ENCODE peak calls at places on chromosomes 11 and 22, in six cellular contexts. One of them, this sample, is unnamed.
A peak's percentile ranks its signal among the peaks of the same experiment; 100 is the strongest.

GRCh38 chr22:35014812-35015211 is 51.1 kb upstream of the ISX start:
- DNase-seq in Peyer's patch: no peak
- DNase-seq in breast epithelium: no peak
- DNase-seq in prostate gland: no peak
- DNase-seq in right lobe of liver: no peak
- DNase-seq in IMR-90: no peak
- DNase-seq in this sample: no peak

GRCh38 chr22:36585841-36586240 is 56.9 kb upstream of the EIF3D start:
- DNase-seq in Peyer's patch: no peak
- DNase-seq in breast epithelium: no peak
- DNase-seq in prostate gland: no peak
- DNase-seq in right lobe of liver: no peak
- DNase-seq in IMR-90: peak; percentile 20
- DNase-seq in this sample: no peak

GRCh38 chr11:104163100-104164027 is 583 bp downstream of the PDGFD start:
- DNase-seq in Peyer's patch: no peak
- DNase-seq in breast epithelium: peak; percentile 50
- DNase-seq in prostate gland: no peak
- DNase-seq in right lobe of liver: no peak
- DNase-seq in IMR-90: peak; percentile 20
- DNase-seq in this sample: no peak

GRCh38 chr22:26097840-26098239 is 71.4 kb upstream of the SEZ6L start:
- DNase-seq in Peyer's patch: no peak
- DNase-seq in breast epithelium: no peak
- DNase-seq in prostate gland: no peak
- DNase-seq in right lobe of liver: no peak
- DNase-seq in IMR-90: no peak
- DNase-seq in this sample: no peak

GRCh38 chr11:30358569-30358968 is 35.7 kb downstream of the ARL14EP start:
- DNase-seq in Peyer's patch: no peak
- DNase-seq in breast epithelium: no peak
- DNase-seq in prostate gland: no peak
- DNase-seq in right lobe of liver: no peak
- DNase-seq in IMR-90: no peak
- DNase-seq in this sample: no peak

GRCh38 chr22:46549971-46550641 is 12.7 kb upstream of the CELSR1 start:
- DNase-seq in Peyer's patch: no peak
- DNase-seq in breast epithelium: no peak
- DNase-seq in prostate gland: no peak
- DNase-seq in right lobe of liver: no peak
- DNase-seq in IMR-90: no peak
- DNase-seq in this sample: no peak

GRCh38 chr22:49670610-49671330 is 156.9 kb downstream of the BRD1 start:
- DNase-seq in Peyer's patch: peak; percentile 51
- DNase-seq in breast epithelium: peak; percentile 46
- DNase-seq in prostate gland: no peak
- DNase-seq in right lobe of liver: peak; percentile 41
- DNase-seq in IMR-90: no peak
- DNase-seq in this sample: peak; percentile 83

GRCh38 chr11:3123761-3124733 is 41.1 kb downstream of the OSBPL5 start:
- DNase-seq in Peyer's patch: peak; percentile 84
- DNase-seq in breast epithelium: peak; percentile 81
- DNase-seq in prostate gland: peak; percentile 83
- DNase-seq in right lobe of liver: peak; percentile 74
- DNase-seq in IMR-90: peak; percentile 97
- DNase-seq in this sample: peak; percentile 97

GRCh38 chr11:75907926-75908527 is 93.0 kb downstream of the UVRAG start:
- DNase-seq in Peyer's patch: no peak
- DNase-seq in breast epithelium: no peak
- DNase-seq in prostate gland: no peak
- DNase-seq in right lobe of liver: no peak
- DNase-seq in IMR-90: no peak
- DNase-seq in this sample: no peak

GRCh38 chr11:117428186-117428855 is 100.7 kb downstream of the CEP164 start:
- DNase-seq in Peyer's patch: no peak
- DNase-seq in breast epithelium: no peak
- DNase-seq in prostate gland: no peak
- DNase-seq in right lobe of liver: no peak
- DNase-seq in IMR-90: no peak
- DNase-seq in this sample: no peak

GRCh38 chr11:104650234-104650633 is 248.0 kb downstream of the CASP12 start:
- DNase-seq in Peyer's patch: no peak
- DNase-seq in breast epithelium: no peak
- DNase-seq in prostate gland: no peak
- DNase-seq in right lobe of liver: no peak
- DNase-seq in IMR-90: no peak
- DNase-seq in this sample: no peak

GRCh38 chr11:1807628-1807995 is 27.2 kb upstream of the SYT8 start:
- DNase-seq in Peyer's patch: no peak
- DNase-seq in breast epithelium: no peak
- DNase-seq in prostate gland: no peak
- DNase-seq in right lobe of liver: no peak
- DNase-seq in IMR-90: no peak
- DNase-seq in this sample: no peak

GRCh38 chr11:130023204-130023603 is 20.6 kb upstream of the PRDM10 start:
- DNase-seq in Peyer's patch: no peak
- DNase-seq in breast epithelium: no peak
- DNase-seq in prostate gland: no peak
- DNase-seq in right lobe of liver: no peak
- DNase-seq in IMR-90: peak; percentile 48
- DNase-seq in this sample: no peak

GRCh38 chr11:84857746-84858145 is 769.4 kb downstream of the DLG2 start:
- DNase-seq in Peyer's patch: no peak
- DNase-seq in breast epithelium: no peak
- DNase-seq in prostate gland: no peak
- DNase-seq in right lobe of liver: no peak
- DNase-seq in IMR-90: peak; percentile 22
- DNase-seq in this sample: no peak

GRCh38 chr11:68968306-68969255 is 12.2 kb downstream of the MRGPRD start:
- DNase-seq in Peyer's patch: peak; percentile 26
- DNase-seq in breast epithelium: peak; percentile 30
- DNase-seq in prostate gland: no peak
- DNase-seq in right lobe of liver: peak; percentile 34
- DNase-seq in IMR-90: no peak
- DNase-seq in this sample: peak; percentile 70

GRCh38 chr11:107713009-107713408 is 1.2 kb upstream of the SLN start:
- DNase-seq in Peyer's patch: no peak
- DNase-seq in breast epithelium: no peak
- DNase-seq in prostate gland: no peak
- DNase-seq in right lobe of liver: no peak
- DNase-seq in IMR-90: no peak
- DNase-seq in this sample: no peak

GRCh38 chr11:19938866-19939265 is 221.4 kb downstream of the DBX1 start:
- DNase-seq in Peyer's patch: no peak
- DNase-seq in breast epithelium: no peak
- DNase-seq in prostate gland: no peak
- DNase-seq in right lobe of liver: no peak
- DNase-seq in IMR-90: no peak
- DNase-seq in this sample: no peak

GRCh38 chr11:131664811-131665210 is 294.4 kb downstream of the NTM start:
- DNase-seq in Peyer's patch: no peak
- DNase-seq in breast epithelium: no peak
- DNase-seq in prostate gland: no peak
- DNase-seq in right lobe of liver: no peak
- DNase-seq in IMR-90: no peak
- DNase-seq in this sample: no peak

GRCh38 chr11:102177126-102177525 is 66.9 kb downstream of the YAP1 start:
- DNase-seq in Peyer's patch: no peak
- DNase-seq in breast epithelium: no peak
- DNase-seq in prostate gland: no peak
- DNase-seq in right lobe of liver: no peak
- DNase-seq in IMR-90: peak; percentile 47
- DNase-seq in this sample: no peak

GRCh38 chr11:102761646-102762238 is 18.7 kb downstream of the MMP10 start:
- DNase-seq in Peyer's patch: no peak
- DNase-seq in breast epithelium: no peak
- DNase-seq in prostate gland: no peak
- DNase-seq in right lobe of liver: no peak
- DNase-seq in IMR-90: no peak
- DNase-seq in this sample: no peak

GRCh38 chr11:7903940-7904339 is 27.1 kb downstream of the OR10A6 start:
- DNase-seq in Peyer's patch: no peak
- DNase-seq in breast epithelium: no peak
- DNase-seq in prostate gland: no peak
- DNase-seq in right lobe of liver: no peak
- DNase-seq in IMR-90: no peak
- DNase-seq in this sample: no peak

GRCh38 chr11:102846292-102846691 is 2.9 kb upstream of the MMP3 start:
- DNase-seq in Peyer's patch: no peak
- DNase-seq in breast epithelium: no peak
- DNase-seq in prostate gland: no peak
- DNase-seq in right lobe of liver: no peak
- DNase-seq in IMR-90: peak; percentile 16
- DNase-seq in this sample: no peak

GRCh38 chr11:108223449-108224149 is 732 bp downstream of the ATM start:
- DNase-seq in Peyer's patch: no peak
- DNase-seq in breast epithelium: no peak
- DNase-seq in prostate gland: no peak
- DNase-seq in right lobe of liver: no peak
- DNase-seq in IMR-90: peak; percentile 22
- DNase-seq in this sample: no peak

GRCh38 chr11:61893981-61894380 is 2.6 kb upstream of the FADS3 start:
- DNase-seq in Peyer's patch: no peak
- DNase-seq in breast epithelium: no peak
- DNase-seq in prostate gland: no peak
- DNase-seq in right lobe of liver: no peak
- DNase-seq in IMR-90: peak; percentile 94
- DNase-seq in this sample: no peak

GRCh38 chr11:131534031-131534430 is 163.6 kb downstream of the NTM start:
- DNase-seq in Peyer's patch: no peak
- DNase-seq in breast epithelium: no peak
- DNase-seq in prostate gland: no peak
- DNase-seq in right lobe of liver: no peak
- DNase-seq in IMR-90: no peak
- DNase-seq in this sample: no peak

GRCh38 chr11:2298131-2298794 is 3.5 kb downstream of the C11orf21 start:
- DNase-seq in Peyer's patch: no peak
- DNase-seq in breast epithelium: no peak
- DNase-seq in prostate gland: no peak
- DNase-seq in right lobe of liver: peak; percentile 41
- DNase-seq in IMR-90: no peak
- DNase-seq in this sample: no peak

DNA sequence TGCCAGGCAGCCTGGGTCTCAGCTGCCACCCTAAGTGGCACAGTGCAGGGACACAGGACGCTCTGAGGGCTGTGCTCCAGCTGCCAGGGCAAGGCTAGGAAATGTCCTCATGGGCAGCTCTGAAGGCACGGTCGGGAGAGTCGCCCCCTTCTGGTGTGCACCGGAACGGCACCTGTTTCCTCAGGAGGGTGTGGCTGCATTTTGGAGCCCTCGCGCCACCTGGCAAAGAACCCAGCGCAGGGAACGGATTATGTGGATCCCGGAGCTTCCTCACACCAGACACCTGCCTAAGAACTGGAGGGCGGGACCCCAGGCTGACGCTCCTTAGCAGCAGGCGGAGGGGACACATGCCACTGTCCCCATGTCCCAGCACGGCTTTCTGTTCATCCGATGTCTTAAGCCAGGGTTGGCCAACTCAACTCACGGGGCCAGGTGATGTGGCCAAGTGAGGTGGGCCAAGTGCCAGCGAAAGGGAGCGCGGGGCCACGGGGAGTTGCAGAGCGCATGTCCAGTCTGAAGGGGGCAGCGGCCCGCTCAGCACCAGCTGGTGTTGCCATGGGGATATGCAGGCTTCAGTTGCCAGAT is 5.1 kb upstream of the SLC22A8 start:
- DNase-seq in Peyer's patch: no peak
- DNase-seq in breast epithelium: no peak
- DNase-seq in prostate gland: no peak
- DNase-seq in right lobe of liver: no peak
- DNase-seq in IMR-90: no peak
- DNase-seq in this sample: no peak
- TF ChIP-seq CTCF in Peyer's patch: peak; percentile 3
- TF ChIP-seq CTCF in breast epithelium: no peak
- TF ChIP-seq CTCF in prostate gland: no peak
- TF ChIP-seq CTCF in right lobe of liver: no peak
- TF ChIP-seq CTCF in IMR-90: peak; percentile 37
- TF ChIP-seq CTCF in this sample: no peak

GRCh38 chr11:34636127-34636526 is 15.2 kb downstream of the EHF start:
- DNase-seq in Peyer's patch: no peak
- DNase-seq in breast epithelium: no peak
- DNase-seq in prostate gland: no peak
- DNase-seq in right lobe of liver: no peak
- DNase-seq in IMR-90: no peak
- DNase-seq in this sample: no peak
- TF ChIP-seq POLR2A in Peyer's patch: no peak
- TF ChIP-seq POLR2A in breast epithelium: no peak
- TF ChIP-seq POLR2A in prostate gland: no peak
- TF ChIP-seq POLR2A in right lobe of liver: no peak
- TF ChIP-seq POLR2A in IMR-90: no peak
- TF ChIP-seq POLR2A in this sample: no peak

GRCh38 chr11:9462172-9462799 is 1.5 kb downstream of the ZNF143 start:
- DNase-seq in Peyer's patch: no peak
- DNase-seq in breast epithelium: no peak
- DNase-seq in prostate gland: no peak
- DNase-seq in right lobe of liver: peak; percentile 33
- DNase-seq in IMR-90: peak; percentile 25
- DNase-seq in this sample: no peak
- H3K4me3 ChIP-seq in Peyer's patch: peak overlapping the region; percentile 80
- H3K4me3 ChIP-seq in breast epithelium: peak overlapping the region; percentile 95
- H3K4me3 ChIP-seq in prostate gland: peak overlapping the region; percentile 95
- H3K4me3 ChIP-seq in right lobe of liver: peak overlapping the region; percentile 77
- H3K4me3 ChIP-seq in IMR-90: peak overlapping the region; percentile 55
- H3K4me3 ChIP-seq in this sample: no peak overlapping the region

GRCh38 chr11:11003226-11003625 is 145.4 kb upstream of the ZBED5 start:
- DNase-seq in Peyer's patch: no peak
- DNase-seq in breast epithelium: no peak
- DNase-seq in prostate gland: no peak
- DNase-seq in right lobe of liver: no peak
- DNase-seq in IMR-90: no peak
- DNase-seq in this sample: no peak

GRCh38 chr11:11000546-11001283 is 142.9 kb upstream of the ZBED5 start:
- DNase-seq in Peyer's patch: no peak
- DNase-seq in breast epithelium: no peak
- DNase-seq in prostate gland: no peak
- DNase-seq in right lobe of liver: no peak
- DNase-seq in IMR-90: no peak
- DNase-seq in this sample: no peak

GRCh38 chr11:10998674-10999073 is 140.8 kb upstream of the ZBED5 start:
- DNase-seq in Peyer's patch: no peak
- DNase-seq in breast epithelium: no peak
- DNase-seq in prostate gland: no peak
- DNase-seq in right lobe of liver: no peak
- DNase-seq in IMR-90: no peak
- DNase-seq in this sample: no peak

GRCh38 chr11:11004069-11004468 is 146.2 kb upstream of the ZBED5 start:
- DNase-seq in Peyer's patch: no peak
- DNase-seq in breast epithelium: no peak
- DNase-seq in prostate gland: no peak
- DNase-seq in right lobe of liver: no peak
- DNase-seq in IMR-90: no peak
- DNase-seq in this sample: no peak
- TF ChIP-seq CTCF in Peyer's patch: no peak
- TF ChIP-seq CTCF in breast epithelium: no peak
- TF ChIP-seq CTCF in prostate gland: no peak
- TF ChIP-seq CTCF in right lobe of liver: no peak
- TF ChIP-seq CTCF in IMR-90: no peak
- TF ChIP-seq CTCF in this sample: no peak